ENCODE peak calls at places on chromosomes 5 and 9, in six cellular contexts. C is SJSA1; R is CD8-positive, alpha-beta memory T cell; P is transverse colon; U is cardiac muscle cell; O is OCI-LY7. M is an unnamed sample.

GRCh38 chr9:5488616-5489015 is 21.7 kb upstream of the PDCD1LG2 start:
- DNase-seq in C (no peak), R (no peak), P (no peak), U (peak; percentile 26), O (no peak), M (no peak)

GRCh38 chr5:126656397-126657007 is 55.8 kb downstream of the PHAX start:
- DNase-seq in C (no peak), R (peak; percentile 15), P (no peak), U (peak; percentile 69), O (peak; percentile 55), M (peak; percentile 10)

GRCh38 chr9:696332-697090 is 145.0 kb upstream of the DMRT1 start:
- DNase-seq in C (peak; percentile 54), R (no peak), P (no peak), U (peak; percentile 70), O (no peak), M (no peak)

GRCh38 chr5:144198386-144198785 is 27.7 kb downstream of the KCTD16 start:
- DNase-seq in C (no peak), R (no peak), P (no peak), U (no peak), O (no peak), M (no peak)

GRCh38 chr9:74007833-74008232 is 489.3 kb upstream of the RORB start:
- DNase-seq in C (no peak), R (no peak), P (no peak), U (no peak), O (no peak), M (no peak)

GRCh38 chr5:109558952-109559351 is 130.8 kb upstream of the MAN2A1 start:
- DNase-seq in C (no peak), R (no peak), P (no peak), U (peak; percentile 11), O (no peak), M (no peak)

GRCh38 chr5:180330810-180331646 is 22.1 kb downstream of the GFPT2 start:
- DNase-seq in C (peak; percentile 95), R (no peak), P (peak; percentile 41), U (peak; percentile 99), O (no peak), M (no peak)

GRCh38 chr5:132010645-132011560 is 555 bp downstream of the ACSL6 start:
- DNase-seq in C (peak; percentile 44), R (no peak), P (peak; percentile 2), U (no peak), O (no peak), M (no peak)

GRCh38 chr9:123364241-123364824 is 8.3 kb downstream of the CRB2 start:
- DNase-seq in C (no peak), R (no peak), P (no peak), U (peak; percentile 88), O (no peak), M (no peak)

GRCh38 chr9:114473447-114473801 is 31.8 kb downstream of the WHRN start:
- DNase-seq in C (no peak), R (no peak), P (no peak), U (no peak), O (no peak), M (no peak)

DNA sequence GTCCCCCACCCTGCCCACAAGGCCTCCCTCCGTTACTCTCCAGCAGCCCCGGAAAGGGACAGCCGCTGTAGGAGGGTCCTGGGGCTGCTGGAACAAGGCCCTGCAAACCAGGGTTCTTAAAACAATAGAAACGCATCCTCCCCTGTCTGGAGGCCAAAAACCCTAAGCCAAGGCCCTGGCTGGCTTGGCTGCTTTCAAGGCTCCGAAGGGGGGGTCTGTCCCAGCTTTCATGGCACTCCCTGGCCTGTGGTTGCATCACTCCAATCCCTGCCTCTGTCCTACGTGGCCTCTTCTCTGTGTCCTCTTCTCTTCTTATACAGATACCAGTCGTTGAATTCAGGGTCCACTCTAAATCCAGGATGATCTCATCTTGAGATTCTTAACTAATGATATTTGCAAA is 7.4 kb upstream of the UBAC1 start:
- DNase-seq in C (no peak), R (no peak), P (no peak), U (peak; percentile 47), O (no peak), M (no peak)
- H3K27ac ChIP-seq in C (no peak overlapping the region), R (no peak overlapping the region), P (no peak overlapping the region), U (no peak overlapping the region), O (no peak overlapping the region), M (no peak overlapping the region)

DNA sequence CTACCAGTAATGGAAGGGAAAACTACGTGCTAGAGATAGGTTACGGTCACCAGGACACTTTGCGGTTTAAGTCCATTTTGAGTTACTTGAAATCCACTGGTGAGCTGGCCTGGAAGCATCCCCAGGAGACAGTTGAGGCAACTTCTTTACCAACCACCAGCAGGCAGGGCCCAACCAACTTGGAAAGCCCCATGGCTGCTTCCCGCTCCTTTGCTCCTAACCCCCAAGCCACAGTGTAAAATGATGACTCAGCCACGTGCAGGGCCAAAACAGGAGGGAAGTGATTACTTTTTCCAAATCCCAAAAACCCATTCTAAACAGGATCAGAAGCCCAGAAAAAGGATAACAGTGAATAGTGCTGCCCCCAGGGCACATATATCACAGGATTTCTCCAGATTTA is 87.4 kb downstream of the PAX5 start:
- DNase-seq in C (no peak), R (no peak), P (no peak), U (peak; percentile 61), O (no peak), M (no peak)
- H3K36me3 ChIP-seq in C (no peaks in the 10 kb centered on the region), R (no peaks in the 10 kb centered on the region), P (no peaks in the 10 kb centered on the region), U (no peaks in the 10 kb centered on the region), O (peaks cover 87% of the 10 kb centered on the region), M (no peaks in the 10 kb centered on the region)

GRCh38 chr9:96138616-96139015 is 163.4 kb downstream of the HSD17B3 start:
- DNase-seq in C (peak; percentile 13), R (no peak), P (no peak), U (no peak), O (no peak), M (no peak)
- H3K27ac ChIP-seq in C (peak overlapping the region; percentile 89), R (no peak overlapping the region), P (peak overlapping the region; percentile 83), U (no peak overlapping the region), O (no peak overlapping the region), M (no peak overlapping the region)

DNA sequence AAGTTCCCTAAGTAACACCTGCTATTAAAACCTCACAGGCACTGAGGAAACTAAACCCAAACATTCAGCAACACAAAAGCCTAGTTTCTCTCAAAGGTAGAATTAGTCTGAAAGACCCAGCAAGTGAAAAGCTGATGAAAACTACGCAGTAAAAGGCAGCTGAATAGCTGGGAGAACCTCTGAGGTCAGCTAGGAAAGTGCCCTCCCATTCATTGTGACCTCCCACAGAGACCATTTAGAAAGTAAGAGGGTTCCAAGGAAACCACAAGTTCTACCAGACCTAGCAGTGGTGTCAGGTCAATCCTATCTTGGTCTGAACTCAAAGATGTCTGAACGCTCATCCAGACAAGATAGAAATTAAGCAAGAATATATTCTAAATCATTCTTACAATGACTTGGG is 144.7 kb downstream of the SSBP2 start:
- DNase-seq in C (no peak), R (no peak), P (no peak), U (no peak), O (no peak), M (no peak)
- H3K36me3 ChIP-seq in C (no peaks in the 10 kb centered on the region), R (no peaks in the 10 kb centered on the region), P (no peaks in the 10 kb centered on the region), U (no peaks in the 10 kb centered on the region), O (peaks cover 90% of the 10 kb centered on the region), M (peaks cover 2% of the 10 kb centered on the region)

DNA sequence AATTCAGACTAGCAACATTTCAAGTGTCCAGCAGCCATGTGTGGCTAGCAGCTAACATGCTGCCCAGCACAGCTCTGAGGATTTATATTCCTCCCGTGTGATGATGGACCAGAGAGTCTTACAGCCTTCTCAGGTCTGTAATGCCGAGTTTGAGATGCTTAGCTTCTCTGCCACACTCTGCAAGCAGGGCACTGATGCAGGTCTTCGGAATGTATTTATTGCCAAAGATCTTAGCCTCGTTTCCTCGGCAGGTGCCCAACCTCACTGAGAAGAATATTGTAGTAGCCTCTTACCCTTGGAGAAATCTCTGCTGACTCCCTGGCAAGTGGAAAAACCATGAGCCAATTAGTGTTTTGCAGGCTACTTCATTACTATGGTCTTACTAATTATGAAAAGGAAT is 3.7 kb upstream of the RAI14 start:
- DNase-seq in C (no peak), R (no peak), P (no peak), U (no peak), O (no peak), M (no peak)
- H3K27ac ChIP-seq in C (no peak overlapping the region), R (no peak overlapping the region), P (no peak overlapping the region), U (no peak overlapping the region), O (no peak overlapping the region), M (no peak overlapping the region)

GRCh38 chr9:36962721-36963120 is 71.3 kb downstream of the PAX5 start:
- DNase-seq in C (no peak), R (no peak), P (no peak), U (no peak), O (no peak), M (no peak)

GRCh38 chr9:36961568-36962360 is 72.3 kb downstream of the PAX5 start:
- DNase-seq in C (no peak), R (no peak), P (no peak), U (peak; percentile 23), O (no peak), M (no peak)

GRCh38 chr9:36963356-36963755 is 70.7 kb downstream of the PAX5 start:
- DNase-seq in C (no peak), R (no peak), P (no peak), U (no peak), O (no peak), M (no peak)

GRCh38 chr9:36966371-36967097 is 67.5 kb downstream of the PAX5 start:
- DNase-seq in C (no peak), R (no peak), P (no peak), U (no peak), O (no peak), M (no peak)

DNA sequence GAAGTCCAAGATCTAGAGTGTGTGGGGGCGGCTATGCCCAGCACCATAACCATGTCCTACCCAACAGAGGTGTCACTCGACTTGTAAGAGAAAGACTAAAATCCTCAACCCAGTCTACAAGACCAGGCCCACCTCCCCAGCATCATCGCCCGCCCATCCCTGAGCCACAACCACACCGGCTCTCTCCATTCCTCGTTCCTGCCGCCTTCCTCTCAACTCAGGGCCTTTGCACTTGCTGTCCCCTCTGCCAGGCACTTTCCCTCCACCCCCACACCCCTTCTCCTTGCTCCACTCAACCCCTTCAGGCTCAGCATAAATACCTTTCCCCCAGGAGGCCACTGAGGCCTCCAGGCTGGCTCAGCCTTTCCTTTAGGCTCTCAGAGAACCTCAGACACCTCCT is 69.3 kb downstream of the PAX5 start:
- DNase-seq in C (no peak), R (no peak), P (no peak), U (no peak), O (no peak), M (no peak)
- H3K36me3 ChIP-seq in C (no peaks in the 10 kb centered on the region), R (no peaks in the 10 kb centered on the region), P (no peaks in the 10 kb centered on the region), U (no peaks in the 10 kb centered on the region), O (peaks cover 94% of the 10 kb centered on the region), M (no peaks in the 10 kb centered on the region)

M was measured in CD4-positive, CD25-positive, alpha-beta regulatory T cell.